ENCODE peak calls at places on chromosomes 13 and 19, in four cellular contexts. One of them, this sample, is unnamed.

GRCh38 chr19:38739440-38740251 is 4.6 kb downstream of the CAPN12 start:
- DNase-seq in activated T-cell treated with anti-CD3 and anti-CD28 coated beads, Interleukin-2, amount 50 U/mL, for 24 hours: no peak
- DNase-seq in naive thymus-derived CD8-positive, alpha-beta T cell: no peak
- DNase-seq in stimulated activated CD8-positive, alpha-beta memory T cell treated with anti-CD3 and anti-CD28 coated beads, Interleukin-15, amount 100 ng/mL, for 24 hours: no peak
- DNase-seq in this sample: no peak

GRCh38 chr13:69331245-69331644 is 776.4 kb upstream of the ATXN8OS start:
- DNase-seq in naive thymus-derived CD8-positive, alpha-beta T cell: no peak
- DNase-seq in stimulated activated CD8-positive, alpha-beta memory T cell treated with anti-CD3 and anti-CD28 coated beads, Interleukin-15, amount 100 ng/mL, for 24 hours: no peak
- DNase-seq in activated T-cell treated with anti-CD3 and anti-CD28 coated beads, Interleukin-2, amount 50 U/mL, for 24 hours: no peak
- DNase-seq in this sample: no peak

GRCh38 chr19:10043286-10043927 is 30.1 kb downstream of the RDH8 start:
- DNase-seq in stimulated activated CD8-positive, alpha-beta memory T cell treated with anti-CD3 and anti-CD28 coated beads, Interleukin-15, amount 100 ng/mL, for 24 hours: no peak
- DNase-seq in naive thymus-derived CD8-positive, alpha-beta T cell: no peak
- DNase-seq in activated T-cell treated with anti-CD3 and anti-CD28 coated beads, Interleukin-2, amount 50 U/mL, for 24 hours: no peak
- DNase-seq in this sample: no peak

GRCh38 chr13:82878536-82878935 is 1003.7 kb downstream of the SLITRK1 start:
- DNase-seq in stimulated activated CD8-positive, alpha-beta memory T cell treated with anti-CD3 and anti-CD28 coated beads, Interleukin-15, amount 100 ng/mL, for 24 hours: no peak
- DNase-seq in activated T-cell treated with anti-CD3 and anti-CD28 coated beads, Interleukin-2, amount 50 U/mL, for 24 hours: no peak
- DNase-seq in naive thymus-derived CD8-positive, alpha-beta T cell: no peak
- DNase-seq in this sample: no peak

GRCh38 chr19:14770944-14771839 is 7.2 kb downstream of the ADGRE2 start:
- DNase-seq in naive thymus-derived CD8-positive, alpha-beta T cell: no peak
- DNase-seq in stimulated activated CD8-positive, alpha-beta memory T cell treated with anti-CD3 and anti-CD28 coated beads, Interleukin-15, amount 100 ng/mL, for 24 hours: no peak
- DNase-seq in activated T-cell treated with anti-CD3 and anti-CD28 coated beads, Interleukin-2, amount 50 U/mL, for 24 hours: no peak
- DNase-seq in this sample: no peak

GRCh38 chr19:2888739-2889224 is 11.9 kb upstream of the ZNF57 start:
- DNase-seq in stimulated activated CD8-positive, alpha-beta memory T cell treated with anti-CD3 and anti-CD28 coated beads, Interleukin-15, amount 100 ng/mL, for 24 hours: peak; percentile 29
- DNase-seq in naive thymus-derived CD8-positive, alpha-beta T cell: peak; percentile 64
- DNase-seq in activated T-cell treated with anti-CD3 and anti-CD28 coated beads, Interleukin-2, amount 50 U/mL, for 24 hours: peak; percentile 54
- DNase-seq in this sample: no peak

GRCh38 chr13:112326821-112327370 is 49.3 kb upstream of the SPACA7 start:
- DNase-seq in stimulated activated CD8-positive, alpha-beta memory T cell treated with anti-CD3 and anti-CD28 coated beads, Interleukin-15, amount 100 ng/mL, for 24 hours: no peak
- DNase-seq in naive thymus-derived CD8-positive, alpha-beta T cell: no peak
- DNase-seq in activated T-cell treated with anti-CD3 and anti-CD28 coated beads, Interleukin-2, amount 50 U/mL, for 24 hours: no peak
- DNase-seq in this sample: no peak

GRCh38 chr13:114099918-114100445 is 32.4 kb downstream of the RASA3 start:
- DNase-seq in naive thymus-derived CD8-positive, alpha-beta T cell: no peak
- DNase-seq in stimulated activated CD8-positive, alpha-beta memory T cell treated with anti-CD3 and anti-CD28 coated beads, Interleukin-15, amount 100 ng/mL, for 24 hours: no peak
- DNase-seq in activated T-cell treated with anti-CD3 and anti-CD28 coated beads, Interleukin-2, amount 50 U/mL, for 24 hours: peak; percentile 32
- DNase-seq in this sample: no peak

GRCh38 chr13:41231786-41232185 is 31.6 kb downstream of the MTRF1 start:
- DNase-seq in stimulated activated CD8-positive, alpha-beta memory T cell treated with anti-CD3 and anti-CD28 coated beads, Interleukin-15, amount 100 ng/mL, for 24 hours: no peak
- DNase-seq in activated T-cell treated with anti-CD3 and anti-CD28 coated beads, Interleukin-2, amount 50 U/mL, for 24 hours: no peak
- DNase-seq in naive thymus-derived CD8-positive, alpha-beta T cell: no peak
- DNase-seq in this sample: no peak

GRCh38 chr19:16470541-16470910 is 1.2 kb downstream of the EPS15L1 start:
- DNase-seq in activated T-cell treated with anti-CD3 and anti-CD28 coated beads, Interleukin-2, amount 50 U/mL, for 24 hours: no peak
- DNase-seq in stimulated activated CD8-positive, alpha-beta memory T cell treated with anti-CD3 and anti-CD28 coated beads, Interleukin-15, amount 100 ng/mL, for 24 hours: no peak
- DNase-seq in naive thymus-derived CD8-positive, alpha-beta T cell: no peak
- DNase-seq in this sample: no peak

GRCh38 chr19:45115809-45116615 is 23.0 kb downstream of the PPP1R37 start:
- DNase-seq in activated T-cell treated with anti-CD3 and anti-CD28 coated beads, Interleukin-2, amount 50 U/mL, for 24 hours: no peak
- DNase-seq in naive thymus-derived CD8-positive, alpha-beta T cell: no peak
- DNase-seq in stimulated activated CD8-positive, alpha-beta memory T cell treated with anti-CD3 and anti-CD28 coated beads, Interleukin-15, amount 100 ng/mL, for 24 hours: no peak
- DNase-seq in this sample: no peak

GRCh38 chr13:42999491-42999890 is 7.5 kb upstream of the EPSTI1 start:
- DNase-seq in activated T-cell treated with anti-CD3 and anti-CD28 coated beads, Interleukin-2, amount 50 U/mL, for 24 hours: no peak
- DNase-seq in stimulated activated CD8-positive, alpha-beta memory T cell treated with anti-CD3 and anti-CD28 coated beads, Interleukin-15, amount 100 ng/mL, for 24 hours: no peak
- DNase-seq in naive thymus-derived CD8-positive, alpha-beta T cell: no peak
- DNase-seq in this sample: no peak

GRCh38 chr13:37029617-37030016 is 29.0 kb downstream of the EXOSC8 start:
- DNase-seq in activated T-cell treated with anti-CD3 and anti-CD28 coated beads, Interleukin-2, amount 50 U/mL, for 24 hours: no peak
- DNase-seq in naive thymus-derived CD8-positive, alpha-beta T cell: no peak
- DNase-seq in stimulated activated CD8-positive, alpha-beta memory T cell treated with anti-CD3 and anti-CD28 coated beads, Interleukin-15, amount 100 ng/mL, for 24 hours: no peak
- DNase-seq in this sample: no peak

GRCh38 chr19:39154084-39154625 is 28.6 kb downstream of the PAK4 start:
- DNase-seq in naive thymus-derived CD8-positive, alpha-beta T cell: no peak
- DNase-seq in stimulated activated CD8-positive, alpha-beta memory T cell treated with anti-CD3 and anti-CD28 coated beads, Interleukin-15, amount 100 ng/mL, for 24 hours: no peak
- DNase-seq in activated T-cell treated with anti-CD3 and anti-CD28 coated beads, Interleukin-2, amount 50 U/mL, for 24 hours: no peak
- DNase-seq in this sample: no peak

GRCh38 chr19:11356676-11357550 is 1.7 kb downstream of the PLPPR2 start:
- DNase-seq in stimulated activated CD8-positive, alpha-beta memory T cell treated with anti-CD3 and anti-CD28 coated beads, Interleukin-15, amount 100 ng/mL, for 24 hours: no peak
- DNase-seq in naive thymus-derived CD8-positive, alpha-beta T cell: no peak
- DNase-seq in activated T-cell treated with anti-CD3 and anti-CD28 coated beads, Interleukin-2, amount 50 U/mL, for 24 hours: no peak
- DNase-seq in this sample: no peak

GRCh38 chr19:58021541-58022282 is 12.1 kb upstream of the ZSCAN1 start:
- DNase-seq in naive thymus-derived CD8-positive, alpha-beta T cell: no peak
- DNase-seq in activated T-cell treated with anti-CD3 and anti-CD28 coated beads, Interleukin-2, amount 50 U/mL, for 24 hours: peak; percentile 38
- DNase-seq in stimulated activated CD8-positive, alpha-beta memory T cell treated with anti-CD3 and anti-CD28 coated beads, Interleukin-15, amount 100 ng/mL, for 24 hours: no peak
- DNase-seq in this sample: no peak

GRCh38 chr19:31160346-31160926 is 188.8 kb downstream of the TSHZ3 start:
- DNase-seq in activated T-cell treated with anti-CD3 and anti-CD28 coated beads, Interleukin-2, amount 50 U/mL, for 24 hours: no peak
- DNase-seq in stimulated activated CD8-positive, alpha-beta memory T cell treated with anti-CD3 and anti-CD28 coated beads, Interleukin-15, amount 100 ng/mL, for 24 hours: no peak
- DNase-seq in naive thymus-derived CD8-positive, alpha-beta T cell: no peak
- DNase-seq in this sample: no peak

GRCh38 chr13:95552539-95553270 is at the start of gene CLDN10:
- DNase-seq in activated T-cell treated with anti-CD3 and anti-CD28 coated beads, Interleukin-2, amount 50 U/mL, for 24 hours: peak; percentile 32
- DNase-seq in stimulated activated CD8-positive, alpha-beta memory T cell treated with anti-CD3 and anti-CD28 coated beads, Interleukin-15, amount 100 ng/mL, for 24 hours: no peak
- DNase-seq in naive thymus-derived CD8-positive, alpha-beta T cell: no peak
- DNase-seq in this sample: peak; percentile 60

GRCh38 chr13:43757266-43757665 is 29.5 kb downstream of the ENOX1 start:
- DNase-seq in activated T-cell treated with anti-CD3 and anti-CD28 coated beads, Interleukin-2, amount 50 U/mL, for 24 hours: no peak
- DNase-seq in naive thymus-derived CD8-positive, alpha-beta T cell: no peak
- DNase-seq in stimulated activated CD8-positive, alpha-beta memory T cell treated with anti-CD3 and anti-CD28 coated beads, Interleukin-15, amount 100 ng/mL, for 24 hours: no peak
- DNase-seq in this sample: no peak

GRCh38 chr19:858868-859843 is at the start of gene CFD:
- DNase-seq in naive thymus-derived CD8-positive, alpha-beta T cell: no peak
- DNase-seq in stimulated activated CD8-positive, alpha-beta memory T cell treated with anti-CD3 and anti-CD28 coated beads, Interleukin-15, amount 100 ng/mL, for 24 hours: no peak
- DNase-seq in activated T-cell treated with anti-CD3 and anti-CD28 coated beads, Interleukin-2, amount 50 U/mL, for 24 hours: no peak
- DNase-seq in this sample: no peak

GRCh38 chr19:5444431-5444830 is 10.8 kb upstream of the ZNRF4 start:
- DNase-seq in stimulated activated CD8-positive, alpha-beta memory T cell treated with anti-CD3 and anti-CD28 coated beads, Interleukin-15, amount 100 ng/mL, for 24 hours: no peak
- DNase-seq in activated T-cell treated with anti-CD3 and anti-CD28 coated beads, Interleukin-2, amount 50 U/mL, for 24 hours: no peak
- DNase-seq in naive thymus-derived CD8-positive, alpha-beta T cell: no peak
- DNase-seq in this sample: no peak